ENCODE peak calls at places on chromosomes 12 and 14, in six cellular contexts. H is A549, Q is HEK293T, A is IMR-90, B is K562, U is HepG2. D is an unnamed sample.

GRCh38 chr14:79614443-79614842 is 596.9 kb downstream of the DIO2 start:
- DNase-seq in B (no peak), Q (no peak), A (no peak), H (no peak), U (no peak), D (no peak)

GRCh38 chr12:101697930-101698781 is 716 bp downstream of the CHPT1 start:
- DNase-seq in B (peak), A (peak), H (peak), U (peak), Q (peak), D (no peak)

GRCh38 chr14:56116128-56116900 is 1.9 kb upstream of the PELI2 start:
- DNase-seq in Q (no peak), B (no peak), U (no peak), H (no peak), A (no peak), D (no peak)

GRCh38 chr12:30811966-30812365 is 57.2 kb upstream of the CAPRIN2 start:
- DNase-seq in A (no peak), B (no peak), Q (no peak), H (no peak), U (no peak), D (no peak)

GRCh38 chr12:19421503-19422282 is 17.6 kb upstream of the AEBP2 start:
- DNase-seq in U (no peak), B (no peak), A (no peak), Q (no peak), H (no peak), D (no peak)

GRCh38 chr14:101823511-101824120 is 62.1 kb downstream of the PPP2R5C start:
- DNase-seq in H (no peak), U (no peak), Q (no peak), B (no peak), A (no peak), D (peak)

GRCh38 chr14:93276031-93276716 is 56.7 kb downstream of the BTBD7 start:
- DNase-seq in A (no peak), U (no peak), B (no peak), H (no peak), Q (no peak), D (no peak)

GRCh38 chr14:66857867-66858266 is 331.4 kb upstream of the GARIN2 start:
- DNase-seq in U (no peak), H (no peak), A (no peak), B (no peak), Q (no peak), D (no peak)

GRCh38 chr12:92739099-92739498 is 36.3 kb downstream of the PLEKHG7 start:
- DNase-seq in Q (no peak), H (peak), U (no peak), A (peak), B (peak), D (no peak)

GRCh38 chr12:115295886-115296285 is 611.9 kb upstream of the TBX3 start:
- DNase-seq in A (no peak), B (no peak), Q (no peak), U (no peak), H (no peak), D (no peak)

GRCh38 chr14:29821665-29822429 is 105.8 kb downstream of the PRKD1 start:
- DNase-seq in U (no peak), A (no peak), B (no peak), Q (no peak), H (no peak), D (no peak)

GRCh38 chr14:96037891-96038557 is 1.1 kb upstream of the C14orf132 start:
- DNase-seq in H (peak), A (no peak), U (no peak), Q (peak), B (no peak), D (no peak)

GRCh38 chr14:90087433-90087832 is 25.6 kb downstream of the KCNK13 start:
- DNase-seq in H (peak), B (no peak), A (peak), U (peak), Q (no peak), D (no peak)

GRCh38 chr12:107525063-107525718 is 160.4 kb upstream of the PWP1 start:
- DNase-seq in B (no peak), H (no peak), Q (no peak), U (no peak), A (no peak), D (no peak)

GRCh38 chr12:109589240-109589590 is 15.6 kb downstream of the MVK start:
- DNase-seq in A (no peak), B (no peak), H (no peak), U (no peak), Q (no peak), D (no peak)

GRCh38 chr12:15601210-15601800 is 187.9 kb downstream of the EPS8 start:
- DNase-seq in H (peak), A (peak), U (no peak), B (no peak), Q (no peak), D (no peak)

GRCh38 chr12:125149160-125150108 is 84.2 kb downstream of the AACS start:
- DNase-seq in U (no peak), A (no peak), Q (no peak), B (peak), H (no peak), D (peak)

GRCh38 chr14:70884595-70885342 is 22.5 kb upstream of the PCNX1 start:
- DNase-seq in U (no peak), B (peak), A (no peak), H (no peak), Q (no peak), D (no peak)

GRCh38 chr12:119208626-119209061 is 29.9 kb downstream of the HSPB8 start:
- DNase-seq in U (peak), H (peak), A (peak), B (no peak), Q (no peak), D (no peak)

GRCh38 chr12:56522486-56523193 is 1.0 kb downstream of the RBMS2 start:
- DNase-seq in H (peak), U (no peak), A (peak), B (peak), Q (no peak), D (no peak)

GRCh38 chr14:65238456-65238855 is 136.1 kb upstream of the MAX start:
- DNase-seq in Q (no peak), H (peak), B (no peak), U (peak), A (peak), D (no peak)

DNA sequence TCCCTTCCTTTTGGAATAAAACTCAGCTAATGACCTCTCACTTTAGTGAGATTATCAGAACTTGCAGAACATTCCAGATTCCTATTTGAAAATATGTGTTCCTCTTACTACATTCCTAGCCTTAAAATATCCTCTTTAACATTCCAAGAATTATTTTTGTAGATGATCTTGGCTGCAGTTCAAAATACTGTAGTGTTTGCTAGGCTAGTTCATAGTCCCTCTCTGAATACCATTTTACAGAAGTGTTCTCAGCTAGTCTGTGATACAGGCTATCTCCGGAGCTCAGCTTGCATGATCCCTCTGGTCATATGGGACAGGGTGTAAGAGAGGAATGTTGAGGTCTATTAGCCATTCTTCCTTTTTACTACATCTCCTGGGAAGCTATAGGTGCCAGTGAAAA is 17.6 kb upstream of the GPR33 start:
- DNase-seq in Q (no peak), U (no peak), B (no peak), H (no peak), A (peak), D (no peak)
- TF ChIP-seq BHLHE40 in Q (no peak), U (no peak), B (no peak), H (no peak), A (no peak), D (no peak)

GRCh38 chr14:63713765-63714164 is 14.1 kb downstream of the SGPP1 start:
- DNase-seq in U (no peak), H (peak), Q (no peak), A (peak), B (no peak), D (no peak)

GRCh38 chr14:63713058-63713457 is 14.8 kb downstream of the SGPP1 start:
- DNase-seq in Q (no peak), A (no peak), B (no peak), U (no peak), H (no peak), D (no peak)

GRCh38 chr14:63712123-63712522 is 15.7 kb downstream of the SGPP1 start:
- DNase-seq in U (no peak), Q (no peak), A (no peak), B (no peak), H (no peak), D (no peak)

DNA sequence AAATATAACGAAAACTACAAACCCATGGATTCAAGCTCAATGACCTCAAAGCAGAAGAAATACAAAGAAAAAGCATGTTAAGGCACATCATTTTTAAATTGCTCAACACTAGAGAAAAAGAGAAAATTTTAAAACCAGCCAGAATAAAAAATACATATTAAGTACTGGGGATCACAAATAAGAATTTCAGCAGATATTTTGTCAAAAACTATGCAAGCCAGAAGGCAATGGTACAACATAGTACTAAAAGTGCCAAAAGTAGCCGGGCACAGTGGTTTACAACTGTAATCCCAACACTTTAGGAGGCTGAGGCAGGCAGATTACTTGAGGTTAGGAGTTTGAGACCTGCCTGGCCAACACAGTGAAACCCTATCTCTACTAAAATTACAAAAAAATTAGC is 10.2 kb downstream of the SGPP1 start:
- DNase-seq in A (peak), H (peak), U (no peak), Q (no peak), B (no peak), D (no peak)
- TF ChIP-seq BHLHE40 in A (no peak), H (no peak), U (no peak), Q (no peak), B (no peak), D (no peak)

DNA sequence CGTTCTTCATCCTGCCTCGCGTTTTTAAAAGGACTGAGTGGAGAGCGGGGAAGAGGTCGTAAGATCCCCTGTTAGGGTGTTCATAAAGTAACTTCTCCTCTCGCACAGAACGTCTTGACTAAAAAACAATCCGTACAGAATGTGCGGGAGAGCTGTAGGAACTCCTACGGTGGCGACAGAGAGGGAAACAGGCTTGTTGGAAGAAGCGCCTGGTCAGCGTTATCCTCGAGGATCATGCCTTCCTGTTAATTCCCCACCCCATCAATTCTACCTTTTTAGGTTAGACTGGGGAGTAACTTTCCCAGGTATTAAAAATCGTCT is 395 bp upstream of the WASHC4 start:
- DNase-seq in A (peak), B (peak), Q (no peak), U (no peak), H (peak), D (no peak)
- TF ChIP-seq BHLHE40 in A (no peak), B (no peak), Q (no peak), U (no peak), H (no peak), D (no peak)

DNA sequence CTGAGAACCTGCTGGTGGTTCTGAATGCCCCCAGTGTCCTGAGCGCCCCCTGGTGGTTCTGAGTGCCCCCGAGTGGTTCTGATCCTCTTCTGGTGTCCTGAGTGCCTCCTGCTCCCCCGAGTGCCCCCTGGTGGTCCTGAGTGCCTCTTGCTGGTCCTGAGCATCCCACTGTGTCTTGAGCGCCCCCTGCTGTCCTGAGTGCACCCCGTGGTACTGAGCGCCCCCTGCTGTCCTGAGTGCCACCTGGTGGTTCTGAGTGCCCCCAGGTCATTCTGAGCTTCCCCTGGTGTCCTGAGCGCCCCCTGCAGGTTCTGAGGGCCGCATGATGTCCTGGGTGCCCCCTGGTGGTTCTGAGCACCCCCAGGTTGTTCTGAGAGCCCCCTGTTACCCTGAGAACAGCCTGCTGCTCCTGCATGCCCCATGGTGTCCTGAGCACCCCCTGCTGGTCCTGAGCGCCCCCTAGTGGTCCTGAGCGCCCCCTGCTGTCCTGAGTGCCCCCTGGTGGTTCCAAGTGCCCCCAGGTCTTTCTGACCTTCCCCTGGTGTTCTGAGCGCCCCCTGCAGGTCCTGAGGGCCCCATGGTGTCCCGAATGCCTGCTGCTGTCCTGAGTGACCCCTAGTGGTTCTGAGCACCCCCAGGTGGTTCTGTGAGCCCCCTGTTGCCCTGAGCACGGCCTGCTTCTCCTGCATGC is 1165.4 kb downstream of the TMEM121 start:
- DNase-seq in A (no peak), H (peak), Q (peak), U (peak), B (peak), D (peak)
- TF ChIP-seq BHLHE40 in A (no peak), H (no peak), Q (no peak), U (no peak), B (no peak), D (no peak)

GRCh38 chr12:95393191-95393790 is 80.7 kb upstream of the METAP2 start:
- DNase-seq in U (no peak), H (peak), Q (no peak), A (no peak), B (no peak), D (no peak)

GRCh38 chr12:95386056-95386455 is 87.9 kb upstream of the METAP2 start:
- DNase-seq in A (no peak), B (no peak), H (no peak), Q (no peak), U (no peak), D (no peak)

GRCh38 chr12:95390192-95390591 is 83.8 kb upstream of the METAP2 start:
- DNase-seq in A (no peak), U (no peak), B (no peak), H (no peak), Q (no peak), D (peak)

GRCh38 chr12:95395706-95396105 is 78.2 kb upstream of the METAP2 start:
- DNase-seq in Q (no peak), B (no peak), H (no peak), A (no peak), U (no peak), D (no peak)

GRCh38 chr12:95390932-95391331 is 83.0 kb upstream of the METAP2 start:
- DNase-seq in H (no peak), A (no peak), U (no peak), Q (no peak), B (no peak), D (peak)
- TF ChIP-seq BHLHE40 in H (no peak), A (no peak), U (no peak), Q (no peak), B (no peak), D (no peak)